ENCODE peak calls at places on chromosomes 6 and 20, in seven cellular contexts. One of them, this sample, is unnamed.

GRCh38 chr6:83429857-83430605 is 820 bp downstream of the ME1 start:
- DNase-seq in cardiac fibroblast: peak; percentile 32
- DNase-seq in A549: peak; percentile 57
- DNase-seq in endothelial cell: no peak
- DNase-seq in heart left ventricle: no peak
- DNase-seq in OCI-LY7: no peak
- DNase-seq in choroid plexus epithelial cell: peak; percentile 37
- DNase-seq in this sample: no peak

GRCh38 chr6:125789576-125790402 is 971 bp upstream of the NCOA7 start:
- DNase-seq in choroid plexus epithelial cell: peak; percentile 74
- DNase-seq in A549: peak; percentile 62
- DNase-seq in heart left ventricle: no peak
- DNase-seq in endothelial cell: peak; percentile 16
- DNase-seq in cardiac fibroblast: peak; percentile 75
- DNase-seq in OCI-LY7: peak; percentile 68
- DNase-seq in this sample: peak; percentile 54

GRCh38 chr20:3483784-3484183 is 13.0 kb downstream of the ATRN start:
- DNase-seq in heart left ventricle: no peak
- DNase-seq in A549: no peak
- DNase-seq in OCI-LY7: no peak
- DNase-seq in endothelial cell: no peak
- DNase-seq in cardiac fibroblast: no peak
- DNase-seq in choroid plexus epithelial cell: peak; percentile 28
- DNase-seq in this sample: no peak

GRCh38 chr6:84421031-84421430 is 193.6 kb upstream of the CEP162 start:
- DNase-seq in choroid plexus epithelial cell: no peak
- DNase-seq in heart left ventricle: no peak
- DNase-seq in endothelial cell: no peak
- DNase-seq in cardiac fibroblast: no peak
- DNase-seq in OCI-LY7: no peak
- DNase-seq in A549: no peak
- DNase-seq in this sample: no peak

GRCh38 chr20:50991076-50991475 is 31.8 kb downstream of the KCNG1 start:
- DNase-seq in OCI-LY7: no peak
- DNase-seq in A549: no peak
- DNase-seq in heart left ventricle: no peak
- DNase-seq in endothelial cell: no peak
- DNase-seq in cardiac fibroblast: no peak
- DNase-seq in choroid plexus epithelial cell: no peak
- DNase-seq in this sample: no peak

GRCh38 chr20:37901667-37902503 is 1.0 kb upstream of the VSTM2L start:
- DNase-seq in A549: peak; percentile 89
- DNase-seq in OCI-LY7: peak; percentile 39
- DNase-seq in choroid plexus epithelial cell: peak; percentile 92
- DNase-seq in endothelial cell: peak; percentile 38
- DNase-seq in heart left ventricle: no peak
- DNase-seq in cardiac fibroblast: peak; percentile 72
- DNase-seq in this sample: peak; percentile 52

GRCh38 chr6:13422601-13423247 is 64.7 kb downstream of the GFOD1 start:
- DNase-seq in heart left ventricle: no peak
- DNase-seq in endothelial cell: peak; percentile 40
- DNase-seq in cardiac fibroblast: peak; percentile 47
- DNase-seq in choroid plexus epithelial cell: peak; percentile 54
- DNase-seq in A549: no peak
- DNase-seq in OCI-LY7: no peak
- DNase-seq in this sample: no peak

GRCh38 chr20:22180244-22180643 is 404.1 kb downstream of the FOXA2 start:
- DNase-seq in endothelial cell: peak; percentile 54
- DNase-seq in OCI-LY7: peak; percentile 1
- DNase-seq in A549: peak; percentile 8
- DNase-seq in choroid plexus epithelial cell: no peak
- DNase-seq in cardiac fibroblast: no peak
- DNase-seq in heart left ventricle: no peak
- DNase-seq in this sample: peak; percentile 1

GRCh38 chr20:62046431-62046830 is 19.2 kb downstream of the TAF4 start:
- DNase-seq in endothelial cell: no peak
- DNase-seq in heart left ventricle: peak; percentile 13
- DNase-seq in A549: no peak
- DNase-seq in choroid plexus epithelial cell: no peak
- DNase-seq in OCI-LY7: no peak
- DNase-seq in cardiac fibroblast: no peak
- DNase-seq in this sample: no peak

GRCh38 chr20:17556842-17557674 is 12.8 kb upstream of the DSTN start:
- DNase-seq in heart left ventricle: peak; percentile 83
- DNase-seq in endothelial cell: no peak
- DNase-seq in choroid plexus epithelial cell: no peak
- DNase-seq in A549: no peak
- DNase-seq in OCI-LY7: no peak
- DNase-seq in cardiac fibroblast: peak; percentile 58
- DNase-seq in this sample: no peak

GRCh38 chr20:51398083-51398482 is 144.4 kb downstream of the NFATC2 start:
- DNase-seq in A549: no peak
- DNase-seq in cardiac fibroblast: no peak
- DNase-seq in heart left ventricle: no peak
- DNase-seq in OCI-LY7: no peak
- DNase-seq in choroid plexus epithelial cell: no peak
- DNase-seq in endothelial cell: no peak
- DNase-seq in this sample: no peak

GRCh38 chr6:132811276-132811675 is 3.1 kb upstream of the RPS12 start:
- DNase-seq in heart left ventricle: no peak
- DNase-seq in endothelial cell: no peak
- DNase-seq in cardiac fibroblast: peak; percentile 66
- DNase-seq in A549: no peak
- DNase-seq in OCI-LY7: no peak
- DNase-seq in choroid plexus epithelial cell: peak; percentile 92
- DNase-seq in this sample: no peak

GRCh38 chr6:32941412-32941784 is 570 bp upstream of the HLA-DMB start:
- DNase-seq in OCI-LY7: peak; percentile 93
- DNase-seq in choroid plexus epithelial cell: no peak
- DNase-seq in endothelial cell: no peak
- DNase-seq in A549: no peak
- DNase-seq in heart left ventricle: no peak
- DNase-seq in cardiac fibroblast: no peak
- DNase-seq in this sample: peak; percentile 85

GRCh38 chr6:113633638-113634037 is 223.5 kb upstream of the MARCKS start:
- DNase-seq in endothelial cell: no peak
- DNase-seq in choroid plexus epithelial cell: no peak
- DNase-seq in cardiac fibroblast: no peak
- DNase-seq in OCI-LY7: no peak
- DNase-seq in A549: no peak
- DNase-seq in heart left ventricle: no peak
- DNase-seq in this sample: no peak

GRCh38 chr6:161101517-161101916 is 109.9 kb downstream of the MAP3K4 start:
- DNase-seq in choroid plexus epithelial cell: peak; percentile 29
- DNase-seq in heart left ventricle: no peak
- DNase-seq in OCI-LY7: peak; percentile 10
- DNase-seq in cardiac fibroblast: no peak
- DNase-seq in A549: no peak
- DNase-seq in endothelial cell: peak; percentile 41
- DNase-seq in this sample: no peak

GRCh38 chr6:161095916-161096315 is 104.3 kb downstream of the MAP3K4 start:
- DNase-seq in endothelial cell: no peak
- DNase-seq in choroid plexus epithelial cell: no peak
- DNase-seq in heart left ventricle: no peak
- DNase-seq in A549: no peak
- DNase-seq in OCI-LY7: no peak
- DNase-seq in cardiac fibroblast: no peak
- DNase-seq in this sample: no peak

GRCh38 chr6:161103475-161103874 is 111.9 kb downstream of the MAP3K4 start:
- DNase-seq in cardiac fibroblast: no peak
- DNase-seq in OCI-LY7: no peak
- DNase-seq in choroid plexus epithelial cell: no peak
- DNase-seq in endothelial cell: no peak
- DNase-seq in A549: no peak
- DNase-seq in heart left ventricle: no peak
- DNase-seq in this sample: no peak

GRCh38 chr6:161104966-161105365 is 113.4 kb downstream of the MAP3K4 start:
- DNase-seq in choroid plexus epithelial cell: peak; percentile 57
- DNase-seq in endothelial cell: no peak
- DNase-seq in cardiac fibroblast: peak; percentile 29
- DNase-seq in OCI-LY7: no peak
- DNase-seq in heart left ventricle: no peak
- DNase-seq in A549: no peak
- DNase-seq in this sample: no peak

GRCh38 chr6:161100072-161100471 is 108.5 kb downstream of the MAP3K4 start:
- DNase-seq in OCI-LY7: no peak
- DNase-seq in choroid plexus epithelial cell: no peak
- DNase-seq in endothelial cell: no peak
- DNase-seq in heart left ventricle: no peak
- DNase-seq in A549: no peak
- DNase-seq in cardiac fibroblast: no peak
- DNase-seq in this sample: no peak
- TF ChIP-seq CTCF in OCI-LY7: no peak
- TF ChIP-seq CTCF in choroid plexus epithelial cell: no peak
- TF ChIP-seq CTCF in endothelial cell: no peak
- TF ChIP-seq CTCF in heart left ventricle: no peak
- TF ChIP-seq CTCF in A549: no peak
- TF ChIP-seq CTCF in cardiac fibroblast: no peak
- TF ChIP-seq CTCF in this sample: no peak

DNA sequence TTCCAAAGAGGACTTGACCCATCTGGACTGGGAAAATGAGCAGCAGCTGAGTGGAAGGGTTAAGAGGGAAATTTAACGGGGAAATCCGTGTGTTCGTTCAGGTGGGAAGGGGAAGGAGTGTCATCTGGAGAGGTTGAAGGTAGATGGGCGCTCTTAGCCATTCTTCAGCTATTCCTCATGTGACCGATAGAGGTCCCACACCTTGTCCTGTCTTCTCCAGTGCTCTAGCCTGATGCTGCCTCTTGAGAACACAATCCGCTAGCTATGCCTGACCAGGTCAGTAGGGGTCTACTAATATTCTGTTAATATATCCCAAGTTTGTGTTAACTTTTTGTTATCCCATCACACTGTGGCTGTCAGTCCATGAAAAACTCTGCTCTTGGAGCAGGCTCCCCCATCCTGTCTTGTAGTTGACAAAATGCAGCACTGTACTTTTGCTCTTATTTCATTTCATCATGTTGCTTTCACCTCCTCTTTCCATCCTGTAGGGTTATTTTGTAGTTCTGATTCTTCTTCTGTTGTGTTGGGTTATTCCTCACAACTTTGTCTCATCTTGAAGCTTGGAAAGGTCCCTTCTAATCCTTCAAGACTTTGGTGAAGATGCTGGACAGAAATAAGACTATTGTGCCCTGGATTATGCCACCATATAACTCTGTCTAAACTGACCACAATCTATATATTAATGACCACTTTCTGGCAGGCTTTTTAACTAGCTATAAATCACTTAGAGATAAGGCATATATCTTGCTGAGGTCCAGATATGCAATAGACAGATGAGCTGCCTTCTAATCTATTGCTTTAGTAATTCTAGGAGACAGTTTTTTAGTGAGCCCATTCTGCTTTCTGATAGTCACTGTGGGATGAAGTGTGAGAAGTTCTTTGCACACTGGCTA is 123.4 kb upstream of the SUPT3H start:
- DNase-seq in heart left ventricle: no peak
- DNase-seq in endothelial cell: no peak
- DNase-seq in cardiac fibroblast: no peak
- DNase-seq in choroid plexus epithelial cell: peak; percentile 22
- DNase-seq in A549: peak; percentile 61
- DNase-seq in OCI-LY7: peak; percentile 37
- DNase-seq in this sample: no peak
- TF ChIP-seq CTCF in heart left ventricle: no peak
- TF ChIP-seq CTCF in endothelial cell: peak; percentile 65
- TF ChIP-seq CTCF in cardiac fibroblast: peak; percentile 41
- TF ChIP-seq CTCF in choroid plexus epithelial cell: peak; percentile 54
- TF ChIP-seq CTCF in A549: peak; percentile 28
- TF ChIP-seq CTCF in OCI-LY7: peak; percentile 69
- TF ChIP-seq CTCF in this sample: no peak

GRCh38 chr6:38391206-38391908 is 248.4 kb downstream of the BTBD9 start:
- DNase-seq in OCI-LY7: no peak
- DNase-seq in cardiac fibroblast: no peak
- DNase-seq in endothelial cell: no peak
- DNase-seq in heart left ventricle: no peak
- DNase-seq in A549: no peak
- DNase-seq in choroid plexus epithelial cell: peak; percentile 39
- DNase-seq in this sample: no peak

GRCh38 chr6:38391909-38392614 is 247.7 kb downstream of the BTBD9 start:
- DNase-seq in A549: no peak
- DNase-seq in heart left ventricle: no peak
- DNase-seq in choroid plexus epithelial cell: peak; percentile 27
- DNase-seq in endothelial cell: no peak
- DNase-seq in OCI-LY7: no peak
- DNase-seq in cardiac fibroblast: no peak
- DNase-seq in this sample: no peak

GRCh38 chr6:38389875-38390274 is 249.9 kb downstream of the BTBD9 start:
- DNase-seq in choroid plexus epithelial cell: no peak
- DNase-seq in heart left ventricle: no peak
- DNase-seq in cardiac fibroblast: no peak
- DNase-seq in A549: no peak
- DNase-seq in endothelial cell: no peak
- DNase-seq in OCI-LY7: no peak
- DNase-seq in this sample: no peak

GRCh38 chr6:38387461-38387860 is 252.3 kb downstream of the BTBD9 start:
- DNase-seq in cardiac fibroblast: no peak
- DNase-seq in endothelial cell: no peak
- DNase-seq in A549: no peak
- DNase-seq in heart left ventricle: no peak
- DNase-seq in OCI-LY7: no peak
- DNase-seq in choroid plexus epithelial cell: no peak
- DNase-seq in this sample: no peak

DNA sequence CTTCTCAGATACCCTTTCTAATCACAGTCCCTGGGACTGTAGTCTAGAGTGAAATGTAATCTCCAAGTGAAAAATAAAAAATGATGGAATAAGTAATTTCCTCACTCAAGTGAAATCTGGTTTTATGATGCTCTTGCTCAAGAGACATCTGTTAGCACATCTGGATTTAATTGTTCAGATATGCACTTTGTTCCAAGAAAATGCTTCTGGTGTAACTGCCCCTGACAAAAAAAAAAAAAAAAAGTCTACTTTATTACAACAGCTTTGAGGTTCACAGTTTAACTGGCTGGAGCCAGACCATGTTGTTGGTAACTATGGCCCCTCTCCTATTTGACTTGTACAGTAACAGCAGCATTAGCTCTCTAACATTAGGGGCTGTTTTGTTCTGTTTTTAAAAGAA is 251.7 kb downstream of the BTBD9 start:
- DNase-seq in choroid plexus epithelial cell: peak; percentile 30
- DNase-seq in heart left ventricle: no peak
- DNase-seq in endothelial cell: no peak
- DNase-seq in OCI-LY7: no peak
- DNase-seq in A549: no peak
- DNase-seq in cardiac fibroblast: peak; percentile 19
- DNase-seq in this sample: no peak
- TF ChIP-seq CTCF in choroid plexus epithelial cell: no peak
- TF ChIP-seq CTCF in heart left ventricle: no peak
- TF ChIP-seq CTCF in endothelial cell: no peak
- TF ChIP-seq CTCF in OCI-LY7: no peak
- TF ChIP-seq CTCF in A549: no peak
- TF ChIP-seq CTCF in cardiac fibroblast: no peak
- TF ChIP-seq CTCF in this sample: no peak

DNA sequence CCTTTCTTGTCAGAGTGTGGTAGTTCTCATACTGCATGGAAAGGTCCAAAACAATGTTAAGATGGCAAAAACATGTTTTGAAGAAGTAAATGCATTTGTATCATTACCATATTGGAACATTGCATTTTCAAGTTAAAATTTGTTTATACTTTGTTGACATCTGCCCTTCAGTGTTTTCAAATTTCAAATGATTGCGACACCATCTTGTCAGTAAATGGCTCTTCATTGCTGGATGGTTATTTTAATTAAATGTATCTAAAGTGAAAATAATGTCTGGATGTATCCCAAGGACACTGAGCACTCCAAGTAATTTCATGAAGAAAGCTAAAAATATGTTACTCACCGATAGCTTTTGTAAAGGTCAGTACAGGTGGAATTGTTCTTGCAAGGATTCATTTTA is 761.6 kb downstream of the EYS start:
- DNase-seq in cardiac fibroblast: no peak
- DNase-seq in endothelial cell: no peak
- DNase-seq in heart left ventricle: no peak
- DNase-seq in OCI-LY7: no peak
- DNase-seq in choroid plexus epithelial cell: no peak
- DNase-seq in A549: no peak
- DNase-seq in this sample: no peak
- TF ChIP-seq CTCF in cardiac fibroblast: no peak
- TF ChIP-seq CTCF in endothelial cell: no peak
- TF ChIP-seq CTCF in heart left ventricle: no peak
- TF ChIP-seq CTCF in OCI-LY7: no peak
- TF ChIP-seq CTCF in choroid plexus epithelial cell: no peak
- TF ChIP-seq CTCF in A549: no peak
- TF ChIP-seq CTCF in this sample: no peak

This sample was measured in activated CD8-positive, alpha-beta T cell treated with anti-CD3 and anti-CD28 coated beads for 36 hours.